ENCODE peak calls at places on chromosomes 2 and 18, in four cellular contexts. One of them, this sample, is unnamed.

GRCh38 chr2:16406929-16407328 is 258.7 kb downstream of the CYRIA start:
- DNase-seq in naive thymus-derived CD4-positive, alpha-beta T cell: no peak
- DNase-seq in PC-9: no peak
- DNase-seq in WERI-Rb-1: no peak
- DNase-seq in this sample: no peak

GRCh38 chr18:9147440-9148238 is 11.1 kb downstream of the ANKRD12 start:
- DNase-seq in naive thymus-derived CD4-positive, alpha-beta T cell: peak; percentile 64
- DNase-seq in PC-9: peak; percentile 48
- DNase-seq in WERI-Rb-1: peak; percentile 37
- DNase-seq in this sample: peak; percentile 54

GRCh38 chr2:155377931-155378444 is 679.5 kb downstream of the KCNJ3 start:
- DNase-seq in naive thymus-derived CD4-positive, alpha-beta T cell: no peak
- DNase-seq in PC-9: no peak
- DNase-seq in WERI-Rb-1: no peak
- DNase-seq in this sample: peak; percentile 13

GRCh38 chr2:177315303-177315887 is 50.9 kb upstream of the NFE2L2 start:
- DNase-seq in naive thymus-derived CD4-positive, alpha-beta T cell: no peak
- DNase-seq in PC-9: no peak
- DNase-seq in WERI-Rb-1: no peak
- DNase-seq in this sample: no peak

GRCh38 chr2:96953611-96954489 is 32.5 kb downstream of the FAM178B start:
- DNase-seq in naive thymus-derived CD4-positive, alpha-beta T cell: no peak
- DNase-seq in PC-9: no peak
- DNase-seq in WERI-Rb-1: peak; percentile 57
- DNase-seq in this sample: no peak

GRCh38 chr2:209727077-209727476 is 44.6 kb upstream of the UNC80 start:
- DNase-seq in naive thymus-derived CD4-positive, alpha-beta T cell: no peak
- DNase-seq in PC-9: no peak
- DNase-seq in WERI-Rb-1: no peak
- DNase-seq in this sample: no peak

GRCh38 chr2:158115202-158115783 is 13.6 kb downstream of the UPP2 start:
- DNase-seq in naive thymus-derived CD4-positive, alpha-beta T cell: no peak
- DNase-seq in PC-9: no peak
- DNase-seq in WERI-Rb-1: no peak
- DNase-seq in this sample: no peak

GRCh38 chr2:158457826-158458616 is 1.3 kb downstream of the PKP4 start:
- DNase-seq in naive thymus-derived CD4-positive, alpha-beta T cell: peak; percentile 60
- DNase-seq in PC-9: peak; percentile 74
- DNase-seq in WERI-Rb-1: peak; percentile 63
- DNase-seq in this sample: peak; percentile 45

GRCh38 chr18:63271881-63272299 is 47.7 kb downstream of the BCL2 start:
- DNase-seq in naive thymus-derived CD4-positive, alpha-beta T cell: no peak
- DNase-seq in PC-9: no peak
- DNase-seq in WERI-Rb-1: no peak
- DNase-seq in this sample: no peak

GRCh38 chr2:186533717-186534116 is 47.7 kb downstream of the ZC3H15 start:
- DNase-seq in naive thymus-derived CD4-positive, alpha-beta T cell: no peak
- DNase-seq in PC-9: no peak
- DNase-seq in WERI-Rb-1: no peak
- DNase-seq in this sample: no peak

GRCh38 chr2:9765611-9766531 is 77.4 kb upstream of the TAF1B start:
- DNase-seq in naive thymus-derived CD4-positive, alpha-beta T cell: no peak
- DNase-seq in PC-9: no peak
- DNase-seq in WERI-Rb-1: no peak
- DNase-seq in this sample: no peak

GRCh38 chr2:124810132-124810531 is 785.0 kb downstream of the CNTNAP5 start:
- DNase-seq in naive thymus-derived CD4-positive, alpha-beta T cell: no peak
- DNase-seq in PC-9: peak; percentile 35
- DNase-seq in WERI-Rb-1: peak; percentile 76
- DNase-seq in this sample: no peak

GRCh38 chr2:30410217-30410616 is 36.8 kb upstream of the LCLAT1 start:
- DNase-seq in naive thymus-derived CD4-positive, alpha-beta T cell: no peak
- DNase-seq in PC-9: peak; percentile 84
- DNase-seq in WERI-Rb-1: no peak
- DNase-seq in this sample: peak; percentile 86

GRCh38 chr2:68709421-68709911 is 25.1 kb upstream of the ARHGAP25 start:
- DNase-seq in naive thymus-derived CD4-positive, alpha-beta T cell: peak; percentile 36
- DNase-seq in PC-9: no peak
- DNase-seq in WERI-Rb-1: peak; percentile 22
- DNase-seq in this sample: peak; percentile 21

GRCh38 chr2:12340164-12340563 is 376.6 kb upstream of the TRIB2 start:
- DNase-seq in naive thymus-derived CD4-positive, alpha-beta T cell: no peak
- DNase-seq in PC-9: no peak
- DNase-seq in WERI-Rb-1: no peak
- DNase-seq in this sample: peak; percentile 32

GRCh38 chr2:222563319-222563718 is 92.6 kb downstream of the FARSB start:
- DNase-seq in naive thymus-derived CD4-positive, alpha-beta T cell: no peak
- DNase-seq in PC-9: no peak
- DNase-seq in WERI-Rb-1: no peak
- DNase-seq in this sample: no peak

GRCh38 chr2:12488365-12488972 is 228.3 kb upstream of the TRIB2 start:
- DNase-seq in naive thymus-derived CD4-positive, alpha-beta T cell: peak; percentile 62
- DNase-seq in PC-9: no peak
- DNase-seq in WERI-Rb-1: no peak
- DNase-seq in this sample: no peak

GRCh38 chr2:220509921-220510320 is 882.5 kb downstream of the SLC4A3 start:
- DNase-seq in naive thymus-derived CD4-positive, alpha-beta T cell: no peak
- DNase-seq in PC-9: no peak
- DNase-seq in WERI-Rb-1: peak; percentile 64
- DNase-seq in this sample: no peak

GRCh38 chr2:6072757-6073156 is 380.6 kb downstream of the SOX11 start:
- DNase-seq in naive thymus-derived CD4-positive, alpha-beta T cell: no peak
- DNase-seq in PC-9: no peak
- DNase-seq in WERI-Rb-1: peak; percentile 50
- DNase-seq in this sample: peak; percentile 2

GRCh38 chr2:152730591-152731333 is 12.3 kb downstream of the ARL6IP6 start:
- DNase-seq in naive thymus-derived CD4-positive, alpha-beta T cell: peak; percentile 43
- DNase-seq in PC-9: peak; percentile 80
- DNase-seq in WERI-Rb-1: no peak
- DNase-seq in this sample: peak; percentile 6

GRCh38 chr18:11728247-11728646 is 39.2 kb downstream of the GNAL start:
- DNase-seq in naive thymus-derived CD4-positive, alpha-beta T cell: no peak
- DNase-seq in PC-9: no peak
- DNase-seq in WERI-Rb-1: peak; percentile 43
- DNase-seq in this sample: no peak

GRCh38 chr18:70380915-70381896 is 92.4 kb downstream of the SOCS6 start:
- DNase-seq in naive thymus-derived CD4-positive, alpha-beta T cell: no peak
- DNase-seq in PC-9: no peak
- DNase-seq in WERI-Rb-1: no peak
- DNase-seq in this sample: peak; percentile 67

GRCh38 chr2:7338961-7339360 is 421.7 kb downstream of the RNF144A start:
- DNase-seq in naive thymus-derived CD4-positive, alpha-beta T cell: no peak
- DNase-seq in PC-9: no peak
- DNase-seq in WERI-Rb-1: no peak
- DNase-seq in this sample: no peak

GRCh38 chr2:238797537-238797936 is 50.3 kb upstream of the TWIST2 start:
- DNase-seq in naive thymus-derived CD4-positive, alpha-beta T cell: no peak
- DNase-seq in PC-9: no peak
- DNase-seq in WERI-Rb-1: no peak
- DNase-seq in this sample: no peak

GRCh38 chr2:115491394-115491793 is 1049.0 kb downstream of the DPP10 start:
- DNase-seq in naive thymus-derived CD4-positive, alpha-beta T cell: no peak
- DNase-seq in PC-9: no peak
- DNase-seq in WERI-Rb-1: no peak
- DNase-seq in this sample: no peak

GRCh38 chr2:227204452-227204851 is 40.0 kb downstream of the COL4A3 start:
- DNase-seq in naive thymus-derived CD4-positive, alpha-beta T cell: no peak
- DNase-seq in PC-9: no peak
- DNase-seq in WERI-Rb-1: peak; percentile 44
- DNase-seq in this sample: no peak

GRCh38 chr18:49865401-49865800 is 52.1 kb upstream of the ACAA2 start:
- DNase-seq in naive thymus-derived CD4-positive, alpha-beta T cell: no peak
- DNase-seq in PC-9: no peak
- DNase-seq in WERI-Rb-1: peak; percentile 6
- DNase-seq in this sample: no peak

GRCh38 chr2:129078548-129078947 is 759.9 kb upstream of the HS6ST1 start:
- DNase-seq in naive thymus-derived CD4-positive, alpha-beta T cell: no peak
- DNase-seq in PC-9: no peak
- DNase-seq in WERI-Rb-1: no peak
- DNase-seq in this sample: no peak

GRCh38 chr2:21501344-21502027 is 377.7 kb downstream of the TDRD15 start:
- DNase-seq in naive thymus-derived CD4-positive, alpha-beta T cell: no peak
- DNase-seq in PC-9: no peak
- DNase-seq in WERI-Rb-1: peak; percentile 91
- DNase-seq in this sample: no peak

GRCh38 chr2:127810637-127811396 is at the start of gene WDR33:
- DNase-seq in naive thymus-derived CD4-positive, alpha-beta T cell: peak; percentile 93
- DNase-seq in PC-9: peak; percentile 87
- DNase-seq in WERI-Rb-1: peak; percentile 95
- DNase-seq in this sample: peak; percentile 74
- H3K4me3 ChIP-seq in naive thymus-derived CD4-positive, alpha-beta T cell: peak within 1 kb of the TSS; percentile 79
- H3K4me3 ChIP-seq in PC-9: peak within 1 kb of the TSS; percentile 89
- H3K4me3 ChIP-seq in WERI-Rb-1: peak within 1 kb of the TSS; percentile 99
- H3K4me3 ChIP-seq in this sample: peak within 1 kb of the TSS; percentile 99

GRCh38 chr2:197179744-197180498 is 130.7 kb downstream of the ANKRD44 start:
- DNase-seq in naive thymus-derived CD4-positive, alpha-beta T cell: no peak
- DNase-seq in PC-9: no peak
- DNase-seq in WERI-Rb-1: no peak
- DNase-seq in this sample: peak; percentile 95
- H3K27ac ChIP-seq in naive thymus-derived CD4-positive, alpha-beta T cell: no peak overlapping the region
- H3K27ac ChIP-seq in PC-9: no peak overlapping the region
- H3K27ac ChIP-seq in WERI-Rb-1: no peak overlapping the region
- H3K27ac ChIP-seq in this sample: peak overlapping the region; percentile 64

DNA sequence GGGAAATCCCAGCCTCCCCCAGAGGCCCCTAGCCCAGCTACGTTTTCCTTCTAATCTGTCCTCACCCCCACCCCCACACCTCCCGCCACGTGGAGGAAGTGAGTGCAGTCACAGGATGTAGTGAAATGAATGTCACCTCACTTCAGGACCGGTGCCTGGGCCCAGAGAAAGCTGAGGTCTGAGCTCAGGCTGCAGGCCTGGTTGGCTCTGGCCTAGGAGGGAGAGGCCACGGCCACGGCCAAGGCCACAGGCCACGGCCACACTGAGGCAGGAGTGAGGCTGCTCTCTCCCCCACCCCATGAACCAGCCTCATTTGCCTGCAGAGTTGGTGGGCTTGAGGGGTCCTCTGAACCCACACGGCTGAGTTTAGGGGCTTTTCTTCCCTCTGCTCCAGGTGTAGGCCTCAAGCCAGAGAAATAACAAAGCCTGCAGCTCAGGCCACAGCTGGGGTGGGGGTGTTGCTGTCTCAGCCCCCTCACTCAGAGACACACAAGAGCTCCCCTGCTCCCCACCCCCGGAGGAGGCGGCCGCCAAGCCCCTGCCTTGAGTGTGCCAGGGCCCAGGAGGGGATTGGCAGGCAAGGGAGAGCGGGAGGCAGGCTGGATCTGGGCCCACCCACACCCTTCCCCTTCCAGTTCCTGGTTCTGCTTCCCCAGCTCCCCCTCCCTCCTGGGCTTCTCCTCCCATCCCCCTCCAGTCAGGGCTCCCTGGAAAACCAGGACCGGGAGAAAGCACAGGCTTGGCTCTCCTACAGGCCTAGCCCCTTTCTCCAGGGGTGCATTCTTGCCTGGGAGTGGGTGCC is 27.0 kb downstream of the DNMT3A start:
- DNase-seq in naive thymus-derived CD4-positive, alpha-beta T cell: peak; percentile 61
- DNase-seq in PC-9: no peak
- DNase-seq in WERI-Rb-1: peak; percentile 81
- DNase-seq in this sample: peak; percentile 38
- H3K4me3 ChIP-seq in naive thymus-derived CD4-positive, alpha-beta T cell: peak overlapping the region; percentile 51
- H3K4me3 ChIP-seq in PC-9: no peak overlapping the region
- H3K4me3 ChIP-seq in WERI-Rb-1: no peak overlapping the region
- H3K4me3 ChIP-seq in this sample: no peak overlapping the region

GRCh38 chr2:108570416-108570815 is 36.1 kb downstream of the LIMS1 start:
- DNase-seq in naive thymus-derived CD4-positive, alpha-beta T cell: no peak
- DNase-seq in PC-9: no peak
- DNase-seq in WERI-Rb-1: no peak
- DNase-seq in this sample: peak; percentile 90

GRCh38 chr2:108562274-108562673 is 28.0 kb downstream of the LIMS1 start:
- DNase-seq in naive thymus-derived CD4-positive, alpha-beta T cell: no peak
- DNase-seq in PC-9: no peak
- DNase-seq in WERI-Rb-1: no peak
- DNase-seq in this sample: no peak

GRCh38 chr2:108560895-108561530 is 26.7 kb downstream of the LIMS1 start:
- DNase-seq in naive thymus-derived CD4-positive, alpha-beta T cell: no peak
- DNase-seq in PC-9: no peak
- DNase-seq in WERI-Rb-1: no peak
- DNase-seq in this sample: no peak

GRCh38 chr2:108564510-108564909 is 30.2 kb downstream of the LIMS1 start:
- DNase-seq in naive thymus-derived CD4-positive, alpha-beta T cell: no peak
- DNase-seq in PC-9: no peak
- DNase-seq in WERI-Rb-1: no peak
- DNase-seq in this sample: no peak

GRCh38 chr2:108565778-108566375 is 31.6 kb downstream of the LIMS1 start:
- DNase-seq in naive thymus-derived CD4-positive, alpha-beta T cell: no peak
- DNase-seq in PC-9: no peak
- DNase-seq in WERI-Rb-1: peak; percentile 62
- DNase-seq in this sample: no peak
- H3K27ac ChIP-seq in naive thymus-derived CD4-positive, alpha-beta T cell: no peak overlapping the region
- H3K27ac ChIP-seq in PC-9: no peak overlapping the region
- H3K27ac ChIP-seq in WERI-Rb-1: peak overlapping the region; percentile 61
- H3K27ac ChIP-seq in this sample: no peak overlapping the region

GRCh38 chr18:1468550-1468949 is 563.9 kb downstream of the ADCYAP1 start:
- DNase-seq in naive thymus-derived CD4-positive, alpha-beta T cell: no peak
- DNase-seq in PC-9: no peak
- DNase-seq in WERI-Rb-1: no peak
- DNase-seq in this sample: no peak

GRCh38 chr18:1464444-1465217 is 560.0 kb downstream of the ADCYAP1 start:
- DNase-seq in naive thymus-derived CD4-positive, alpha-beta T cell: no peak
- DNase-seq in PC-9: no peak
- DNase-seq in WERI-Rb-1: no peak
- DNase-seq in this sample: no peak

GRCh38 chr18:1466035-1466434 is 561.4 kb downstream of the ADCYAP1 start:
- DNase-seq in naive thymus-derived CD4-positive, alpha-beta T cell: no peak
- DNase-seq in PC-9: no peak
- DNase-seq in WERI-Rb-1: no peak
- DNase-seq in this sample: no peak

GRCh38 chr18:1467461-1467964 is 562.8 kb downstream of the ADCYAP1 start:
- DNase-seq in naive thymus-derived CD4-positive, alpha-beta T cell: no peak
- DNase-seq in PC-9: no peak
- DNase-seq in WERI-Rb-1: no peak
- DNase-seq in this sample: no peak

GRCh38 chr18:1463981-1464380 is 559.3 kb downstream of the ADCYAP1 start:
- DNase-seq in naive thymus-derived CD4-positive, alpha-beta T cell: no peak
- DNase-seq in PC-9: no peak
- DNase-seq in WERI-Rb-1: no peak
- DNase-seq in this sample: no peak
- H3K4me3 ChIP-seq in naive thymus-derived CD4-positive, alpha-beta T cell: no peak overlapping the region
- H3K4me3 ChIP-seq in PC-9: no peak overlapping the region
- H3K4me3 ChIP-seq in WERI-Rb-1: no peak overlapping the region
- H3K4me3 ChIP-seq in this sample: no peak overlapping the region

GRCh38 chr18:41073372-41073954 is 881.6 kb upstream of the PIK3C3 start:
- DNase-seq in naive thymus-derived CD4-positive, alpha-beta T cell: no peak
- DNase-seq in PC-9: peak; percentile 48
- DNase-seq in WERI-Rb-1: no peak
- DNase-seq in this sample: peak; percentile 90
- H3K27ac ChIP-seq in naive thymus-derived CD4-positive, alpha-beta T cell: no peak overlapping the region
- H3K27ac ChIP-seq in PC-9: no peak overlapping the region
- H3K27ac ChIP-seq in WERI-Rb-1: no peak overlapping the region
- H3K27ac ChIP-seq in this sample: peak overlapping the region; percentile 76

DNA sequence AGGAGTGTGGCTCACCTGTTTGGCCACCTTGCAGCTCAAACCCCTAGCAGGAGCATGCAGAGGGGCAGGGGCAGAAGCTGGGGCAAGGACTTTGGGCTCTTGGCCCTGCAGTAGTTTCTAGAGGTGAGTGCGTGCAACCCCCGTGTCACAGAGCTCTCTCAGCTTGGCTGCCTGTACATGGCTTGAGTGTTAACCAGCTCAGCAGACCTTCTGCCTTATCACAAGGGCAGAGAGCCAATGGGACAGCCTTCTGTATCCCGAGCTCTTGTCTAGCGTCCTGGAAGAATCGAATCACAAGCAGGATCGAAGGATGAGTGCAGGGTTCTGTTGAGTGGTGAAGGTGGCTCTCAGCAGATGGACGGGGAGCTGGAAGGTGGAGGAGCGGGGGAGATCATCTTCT is 120.3 kb upstream of the TMEM18 start:
- DNase-seq in naive thymus-derived CD4-positive, alpha-beta T cell: no peak
- DNase-seq in PC-9: no peak
- DNase-seq in WERI-Rb-1: no peak
- DNase-seq in this sample: no peak
- H3K4me3 ChIP-seq in naive thymus-derived CD4-positive, alpha-beta T cell: no peak overlapping the region
- H3K4me3 ChIP-seq in PC-9: no peak overlapping the region
- H3K4me3 ChIP-seq in WERI-Rb-1: no peak overlapping the region
- H3K4me3 ChIP-seq in this sample: no peak overlapping the region